ENCODE peak calls at places on chromosomes 1 and 21, in nine cellular contexts. One of them, this sample, is unnamed. For H3K9me2, the result is how much of the 10 kb centered on the place peaks cover.

GRCh38 chr1:219269171-219269570 is 95.5 kb downstream of the LYPLAL1 start:
- DNase-seq in MM.1S: no peak
- DNase-seq in GM23338: no peak
- DNase-seq in PC-3: no peak
- DNase-seq in hepatocyte: no peak
- DNase-seq in OCI-LY7: no peak
- DNase-seq in Karpas-422: no peak
- DNase-seq in HCT116: no peak
- DNase-seq in GM23248: no peak
- DNase-seq in this sample: no peak

GRCh38 chr1:78831731-78832360 is 174.7 kb downstream of the ADGRL4 start:
- DNase-seq in GM23248: peak
- DNase-seq in MM.1S: no peak
- DNase-seq in Karpas-422: no peak
- DNase-seq in HCT116: peak
- DNase-seq in PC-3: peak
- DNase-seq in OCI-LY7: no peak
- DNase-seq in hepatocyte: no peak
- DNase-seq in GM23338: no peak
- DNase-seq in this sample: no peak

GRCh38 chr21:33655591-33656221 is 13.4 kb downstream of the ITSN1 start:
- DNase-seq in GM23338: peak
- DNase-seq in Karpas-422: no peak
- DNase-seq in MM.1S: no peak
- DNase-seq in HCT116: peak
- DNase-seq in OCI-LY7: no peak
- DNase-seq in PC-3: peak
- DNase-seq in hepatocyte: peak
- DNase-seq in GM23248: peak
- DNase-seq in this sample: peak

GRCh38 chr1:42931911-42932422 is 26.7 kb downstream of the SLC2A1 start:
- DNase-seq in Karpas-422: no peak
- DNase-seq in GM23248: no peak
- DNase-seq in GM23338: peak
- DNase-seq in MM.1S: peak
- DNase-seq in HCT116: no peak
- DNase-seq in hepatocyte: no peak
- DNase-seq in PC-3: peak
- DNase-seq in OCI-LY7: peak
- DNase-seq in this sample: peak

GRCh38 chr1:220483700-220484099 is 44.2 kb upstream of the MARK1 start:
- DNase-seq in GM23248: peak
- DNase-seq in GM23338: no peak
- DNase-seq in HCT116: no peak
- DNase-seq in OCI-LY7: no peak
- DNase-seq in Karpas-422: no peak
- DNase-seq in MM.1S: no peak
- DNase-seq in hepatocyte: peak
- DNase-seq in PC-3: no peak
- DNase-seq in this sample: no peak

GRCh38 chr1:9345922-9346321 is 53.2 kb downstream of the SPSB1 start:
- DNase-seq in PC-3: no peak
- DNase-seq in hepatocyte: no peak
- DNase-seq in HCT116: no peak
- DNase-seq in OCI-LY7: no peak
- DNase-seq in Karpas-422: no peak
- DNase-seq in GM23248: no peak
- DNase-seq in GM23338: no peak
- DNase-seq in MM.1S: no peak
- DNase-seq in this sample: peak

GRCh38 chr1:74468982-74469603 is 43.3 kb downstream of the LRRC53 start:
- DNase-seq in OCI-LY7: peak
- DNase-seq in MM.1S: peak
- DNase-seq in PC-3: peak
- DNase-seq in HCT116: peak
- DNase-seq in Karpas-422: peak
- DNase-seq in hepatocyte: peak
- DNase-seq in GM23248: peak
- DNase-seq in GM23338: peak
- DNase-seq in this sample: no peak

GRCh38 chr1:116268211-116268610 is 104.8 kb upstream of the ATP1A1 start:
- DNase-seq in OCI-LY7: no peak
- DNase-seq in HCT116: no peak
- DNase-seq in Karpas-422: peak
- DNase-seq in GM23248: peak
- DNase-seq in PC-3: peak
- DNase-seq in GM23338: no peak
- DNase-seq in MM.1S: peak
- DNase-seq in hepatocyte: peak
- DNase-seq in this sample: peak

GRCh38 chr1:86775395-86775794 is 71.0 kb downstream of the SH3GLB1 start:
- DNase-seq in GM23248: no peak
- DNase-seq in Karpas-422: no peak
- DNase-seq in MM.1S: no peak
- DNase-seq in PC-3: no peak
- DNase-seq in OCI-LY7: no peak
- DNase-seq in GM23338: no peak
- DNase-seq in hepatocyte: no peak
- DNase-seq in HCT116: no peak
- DNase-seq in this sample: no peak

GRCh38 chr1:154968731-154969130 is 1.8 kb downstream of the SHC1 start:
- DNase-seq in MM.1S: no peak
- DNase-seq in GM23248: no peak
- DNase-seq in OCI-LY7: no peak
- DNase-seq in hepatocyte: no peak
- DNase-seq in Karpas-422: no peak
- DNase-seq in PC-3: no peak
- DNase-seq in HCT116: no peak
- DNase-seq in GM23338: no peak
- DNase-seq in this sample: no peak

GRCh38 chr1:160093069-160093395 is 5.4 kb downstream of the IGSF8 start:
- DNase-seq in GM23248: no peak
- DNase-seq in Karpas-422: no peak
- DNase-seq in MM.1S: no peak
- DNase-seq in hepatocyte: no peak
- DNase-seq in OCI-LY7: no peak
- DNase-seq in HCT116: no peak
- DNase-seq in PC-3: no peak
- DNase-seq in GM23338: no peak
- DNase-seq in this sample: no peak

GRCh38 chr1:239247299-239247698 is 139.1 kb upstream of the CHRM3 start:
- DNase-seq in OCI-LY7: no peak
- DNase-seq in hepatocyte: no peak
- DNase-seq in HCT116: no peak
- DNase-seq in PC-3: peak
- DNase-seq in GM23338: no peak
- DNase-seq in MM.1S: no peak
- DNase-seq in Karpas-422: no peak
- DNase-seq in GM23248: no peak
- DNase-seq in this sample: no peak

GRCh38 chr21:36428789-36429671 is 43.8 kb downstream of the CHAF1B start:
- DNase-seq in HCT116: no peak
- DNase-seq in hepatocyte: no peak
- DNase-seq in GM23338: no peak
- DNase-seq in MM.1S: no peak
- DNase-seq in OCI-LY7: no peak
- DNase-seq in PC-3: peak
- DNase-seq in GM23248: peak
- DNase-seq in Karpas-422: no peak
- DNase-seq in this sample: no peak

GRCh38 chr1:115865704-115866380 is 24.9 kb upstream of the NHLH2 start:
- DNase-seq in hepatocyte: no peak
- DNase-seq in OCI-LY7: no peak
- DNase-seq in PC-3: no peak
- DNase-seq in Karpas-422: no peak
- DNase-seq in HCT116: no peak
- DNase-seq in GM23248: peak
- DNase-seq in GM23338: no peak
- DNase-seq in MM.1S: no peak
- DNase-seq in this sample: no peak

GRCh38 chr1:223490256-223490655 is 97.0 kb downstream of the CCDC185 start:
- DNase-seq in PC-3: no peak
- DNase-seq in MM.1S: no peak
- DNase-seq in hepatocyte: no peak
- DNase-seq in Karpas-422: no peak
- DNase-seq in OCI-LY7: no peak
- DNase-seq in GM23248: no peak
- DNase-seq in HCT116: no peak
- DNase-seq in GM23338: no peak
- DNase-seq in this sample: no peak

DNA sequence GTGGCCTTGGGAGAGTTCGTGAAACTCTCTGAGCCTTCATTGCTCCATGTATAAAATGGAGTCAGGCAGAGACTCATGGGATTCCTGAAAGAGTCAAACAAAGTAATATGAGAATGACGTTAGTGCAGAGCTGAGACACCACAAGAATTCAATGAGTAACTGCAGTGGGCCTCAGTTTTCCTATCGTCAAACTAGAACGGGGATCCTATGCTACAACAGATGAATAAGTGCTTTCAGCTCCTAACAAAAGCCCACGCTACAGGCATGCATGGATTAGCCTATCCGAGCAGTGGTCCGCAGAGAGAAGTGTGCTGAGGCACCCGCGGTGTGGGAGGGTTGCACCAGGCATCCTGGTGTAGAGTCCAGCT is 124.7 kb downstream of the SYF2 start:
- DNase-seq in OCI-LY7: no peak
- DNase-seq in hepatocyte: no peak
- DNase-seq in PC-3: peak
- DNase-seq in Karpas-422: no peak
- DNase-seq in GM23248: peak
- DNase-seq in HCT116: no peak
- DNase-seq in GM23338: no peak
- DNase-seq in MM.1S: no peak
- DNase-seq in this sample: no peak
- H2AFZ ChIP-seq in OCI-LY7: no peak
- H2AFZ ChIP-seq in hepatocyte: no peak
- H2AFZ ChIP-seq in PC-3: peak
- H2AFZ ChIP-seq in Karpas-422: no peak
- H2AFZ ChIP-seq in GM23248: no peak
- H2AFZ ChIP-seq in HCT116: no peak
- H2AFZ ChIP-seq in GM23338: no peak
- H2AFZ ChIP-seq in MM.1S: no peak
- H2AFZ ChIP-seq in this sample: no peak

DNA sequence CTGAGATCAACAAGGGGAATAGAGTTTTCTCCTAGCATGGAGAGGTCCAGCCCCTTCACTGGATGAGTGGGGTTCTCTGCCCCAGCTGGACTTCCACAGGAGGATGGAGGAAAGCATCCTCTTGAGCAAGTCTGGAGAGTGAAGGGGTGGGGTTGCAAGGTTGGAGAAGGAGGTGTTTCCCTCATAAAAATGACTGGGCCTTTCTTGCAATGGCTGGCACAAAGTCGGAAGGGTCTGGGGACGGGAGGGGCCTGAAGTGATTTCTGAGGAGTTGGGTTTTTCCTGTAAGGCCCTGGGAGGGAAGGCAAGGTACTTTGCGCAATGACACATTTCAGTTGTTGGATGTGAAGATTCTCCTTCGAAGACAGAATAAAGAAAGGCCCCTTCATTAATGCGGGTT is 901 bp downstream of the SPATA6 start:
- DNase-seq in hepatocyte: peak
- DNase-seq in MM.1S: no peak
- DNase-seq in HCT116: no peak
- DNase-seq in Karpas-422: no peak
- DNase-seq in PC-3: no peak
- DNase-seq in OCI-LY7: no peak
- DNase-seq in GM23248: peak
- DNase-seq in GM23338: peak
- DNase-seq in this sample: no peak
- H3K4me3 ChIP-seq in hepatocyte: peak
- H3K4me3 ChIP-seq in MM.1S: no peak
- H3K4me3 ChIP-seq in HCT116: peak
- H3K4me3 ChIP-seq in Karpas-422: no peak
- H3K4me3 ChIP-seq in PC-3: peak
- H3K4me3 ChIP-seq in OCI-LY7: no peak
- H3K4me3 ChIP-seq in GM23248: peak
- H3K4me3 ChIP-seq in GM23338: peak
- H3K4me3 ChIP-seq in this sample: no peak

DNA sequence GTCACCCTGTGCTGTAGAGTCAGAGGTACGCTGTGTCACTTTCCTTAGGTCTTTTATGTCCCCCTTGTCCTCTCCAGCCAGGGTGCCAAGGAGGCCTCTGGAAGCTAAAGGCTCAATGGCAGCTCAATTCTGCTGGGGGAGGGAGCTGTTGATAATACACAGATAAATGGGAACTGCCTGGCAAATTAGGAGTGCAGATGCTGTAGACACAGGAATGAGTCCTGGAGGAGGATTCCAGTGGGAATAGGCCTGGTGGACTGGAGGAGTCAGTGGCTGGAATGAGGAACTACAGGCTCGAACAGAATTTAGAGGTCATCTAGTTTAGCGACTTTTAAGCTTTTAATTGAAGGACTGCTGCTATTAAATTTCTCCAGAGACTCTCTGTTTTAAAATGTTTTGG is 9.2 kb upstream of the IL19 start:
- DNase-seq in OCI-LY7: no peak
- DNase-seq in HCT116: no peak
- DNase-seq in GM23338: peak
- DNase-seq in GM23248: peak
- DNase-seq in MM.1S: no peak
- DNase-seq in Karpas-422: no peak
- DNase-seq in PC-3: no peak
- DNase-seq in hepatocyte: no peak
- DNase-seq in this sample: no peak
- H3K9me2 ChIP-seq in OCI-LY7: under half
- H3K9me2 ChIP-seq in HCT116: under half
- H3K9me2 ChIP-seq in GM23338: under half
- H3K9me2 ChIP-seq in GM23248: under half
- H3K9me2 ChIP-seq in MM.1S: under half
- H3K9me2 ChIP-seq in Karpas-422: under half
- H3K9me2 ChIP-seq in PC-3: under half
- H3K9me2 ChIP-seq in hepatocyte: under half
- H3K9me2 ChIP-seq in this sample: under half

GRCh38 chr1:56644064-56644940 is 812 bp upstream of the PRKAA2 start:
- DNase-seq in MM.1S: no peak
- DNase-seq in Karpas-422: no peak
- DNase-seq in PC-3: peak
- DNase-seq in hepatocyte: peak
- DNase-seq in GM23248: peak
- DNase-seq in GM23338: no peak
- DNase-seq in HCT116: no peak
- DNase-seq in OCI-LY7: no peak
- DNase-seq in this sample: peak
- H2AFZ ChIP-seq in MM.1S: no peak
- H2AFZ ChIP-seq in Karpas-422: no peak
- H2AFZ ChIP-seq in PC-3: peak
- H2AFZ ChIP-seq in hepatocyte: peak
- H2AFZ ChIP-seq in GM23248: peak
- H2AFZ ChIP-seq in GM23338: peak
- H2AFZ ChIP-seq in HCT116: peak
- H2AFZ ChIP-seq in OCI-LY7: no peak
- H2AFZ ChIP-seq in this sample: peak